ENCODE peak calls at places on chromosomes 16 and 17, in six cellular contexts. K is right cardiac atrium; R is CD4-positive, CD25-positive, alpha-beta regulatory T cell; E is naive B cell; G is C1 segment of cervical spinal cord; J is RKO. W is an unnamed sample.

GRCh38 chr16:65889533-65889966 is 476.9 kb upstream of the CDH5 start:
- DNase-seq in K (no peak), R (no peak), E (no peak), G (no peak), J (peak), W (no peak)

GRCh38 chr16:35687781-35688180 is 2228.4 kb downstream of the TP53TG3F start:
- DNase-seq in K (no peak), R (no peak), E (no peak), G (no peak), J (no peak), W (no peak)

GRCh38 chr16:88928405-88929375 is 48.3 kb downstream of the CBFA2T3 start:
- DNase-seq in K (peak), R (no peak), E (no peak), G (no peak), J (no peak), W (peak)

GRCh38 chr17:6623941-6624340 is 16.6 kb downstream of the KIAA0753 start:
- DNase-seq in K (no peak), R (no peak), E (no peak), G (no peak), J (no peak), W (no peak)

GRCh38 chr16:1428511-1428910 is 2.4 kb upstream of the PERCC1 start:
- DNase-seq in K (no peak), R (no peak), E (peak), G (no peak), J (no peak), W (peak)

GRCh38 chr16:2237076-2237551 is 870 bp downstream of the DNASE1L2 start:
- DNase-seq in K (no peak), R (no peak), E (no peak), G (no peak), J (no peak), W (no peak)

GRCh38 chr17:35022536-35023063 is 40.9 kb downstream of the RFFL start:
- DNase-seq in K (peak), R (peak), E (peak), G (no peak), J (peak), W (no peak)

GRCh38 chr16:3022697-3023414 is 886 bp downstream of the HCFC1R1 start:
- DNase-seq in K (peak), R (no peak), E (no peak), G (no peak), J (no peak), W (no peak)

GRCh38 chr16:2428051-2428786 is 1.0 kb upstream of the CCNF start:
- DNase-seq in K (peak), R (no peak), E (peak), G (no peak), J (peak), W (peak)

GRCh38 chr16:72467157-72467759 is 295.3 kb upstream of the PMFBP1 start:
- DNase-seq in K (no peak), R (no peak), E (no peak), G (no peak), J (peak), W (peak)

GRCh38 chr17:43349142-43349541 is 49.7 kb upstream of the ARL4D start:
- DNase-seq in K (no peak), R (no peak), E (no peak), G (no peak), J (no peak), W (no peak)

GRCh38 chr17:15954222-15954621 is 9.3 kb downstream of the ADORA2B start:
- DNase-seq in K (no peak), R (no peak), E (no peak), G (no peak), J (peak), W (no peak)

GRCh38 chr16:89723279-89724250 is 2.2 kb downstream of the ZNF276 start:
- DNase-seq in K (peak), R (peak), E (no peak), G (no peak), J (no peak), W (no peak)

GRCh38 chr17:66855204-66855603 is 20.3 kb downstream of the CACNG5 start:
- DNase-seq in K (no peak), R (peak), E (no peak), G (no peak), J (no peak), W (no peak)

GRCh38 chr16:12781777-12782176 is 21.9 kb downstream of the CPPED1 start:
- DNase-seq in K (no peak), R (no peak), E (no peak), G (no peak), J (no peak), W (no peak)

GRCh38 chr16:84378567-84378966 is 10.2 kb downstream of the ATP2C2 start:
- DNase-seq in K (no peak), R (no peak), E (no peak), G (no peak), J (no peak), W (no peak)